ENCODE peak calls at places on chromosomes 4 and X, in eight cellular contexts. F, E, W, C, R, I, J and Q are unnamed samples.

GRCh38 chrX:103776586-103776985 is at the start of gene PLP1:
- DNase-seq in F (no peak), E (no peak), W (no peak), C (no peak), R (no peak), I (no peak), J (no peak), Q (no peak)

GRCh38 chr4:84887824-84888223 is 78.7 kb downstream of the WDFY3 start:
- DNase-seq in F (peak; percentile 72), E (no peak), W (no peak), C (peak; percentile 37), R (no peak), I (no peak), J (no peak), Q (no peak)

GRCh38 chr4:76342191-76342590 is 35.7 kb downstream of the STBD1 start:
- DNase-seq in F (peak; percentile 71), E (no peak), W (no peak), C (no peak), R (no peak), I (no peak), J (no peak), Q (no peak)

GRCh38 chrX:13009256-13009655 is 34.3 kb downstream of the TMSB4X start:
- DNase-seq in F (peak; percentile 45), E (no peak), W (no peak), C (peak; percentile 68), R (no peak), I (no peak), J (no peak), Q (no peak)

GRCh38 chrX:45900751-45901150 is 644.5 kb downstream of the ZNF674 start:
- DNase-seq in F (peak; percentile 39), E (no peak), W (no peak), C (peak; percentile 70), R (no peak), I (no peak), J (no peak), Q (no peak)

GRCh38 chr4:99201687-99202086 is 17.4 kb downstream of the ADH6 start:
- DNase-seq in F (no peak), E (no peak), W (no peak), C (peak; percentile 68), R (no peak), I (no peak), J (no peak), Q (no peak)

GRCh38 chr4:181820518-181820917 is 422.7 kb upstream of the TENM3 start:
- DNase-seq in F (no peak), E (no peak), W (no peak), C (no peak), R (no peak), I (no peak), J (no peak), Q (no peak)

GRCh38 chrX:50988649-50989048 is 78.1 kb downstream of the BMP15 start:
- DNase-seq in F (peak; percentile 10), E (no peak), W (no peak), C (peak; percentile 22), R (peak; percentile 33), I (no peak), J (no peak), Q (no peak)

GRCh38 chrX:9676738-9677097 is 88.9 kb downstream of the GPR143 start:
- DNase-seq in F (no peak), E (no peak), W (no peak), C (no peak), R (no peak), I (no peak), J (no peak), Q (no peak)

GRCh38 chrX:51026862-51027261 is 116.3 kb downstream of the BMP15 start:
- DNase-seq in F (no peak), E (no peak), W (no peak), C (no peak), R (no peak), I (no peak), J (no peak), Q (no peak)

GRCh38 chrX:10217218-10217617 is 60.4 kb downstream of the CLCN4 start:
- DNase-seq in F (no peak), E (no peak), W (no peak), C (no peak), R (no peak), I (no peak), J (no peak), Q (no peak)

GRCh38 chr4:152640058-152640921 is 39.5 kb downstream of the TMEM154 start:
- DNase-seq in F (no peak), E (peak; percentile 33), W (no peak), C (peak; percentile 19), R (no peak), I (no peak), J (no peak), Q (no peak)

GRCh38 chrX:146241902-146242301 is 424.3 kb downstream of the SLITRK2 start:
- DNase-seq in F (no peak), E (no peak), W (no peak), C (no peak), R (no peak), I (no peak), J (no peak), Q (no peak)

GRCh38 chrX:781216-782211 is 150.9 kb downstream of the SHOX start:
- DNase-seq in F (no peak), E (no peak), W (no peak), C (no peak), R (no peak), I (no peak), J (no peak), Q (no peak)

GRCh38 chr4:7256989-7257810 is 64.9 kb downstream of the SORCS2 start:
- DNase-seq in F (peak; percentile 33), E (no peak), W (no peak), C (peak; percentile 62), R (no peak), I (peak; percentile 62), J (no peak), Q (no peak)

GRCh38 chr4:10108391-10108790 is 8.2 kb downstream of the WDR1 start:
- DNase-seq in F (no peak), E (no peak), W (no peak), C (no peak), R (no peak), I (no peak), J (no peak), Q (no peak)

GRCh38 chr4:84857296-84857695 is 109.2 kb downstream of the WDFY3 start:
- DNase-seq in F (no peak), E (no peak), W (no peak), C (no peak), R (no peak), I (no peak), J (no peak), Q (no peak)

GRCh38 chr4:187251896-187252295 is 528.2 kb upstream of the FAT1 start:
- DNase-seq in F (peak; percentile 40), E (no peak), W (no peak), C (peak; percentile 16), R (no peak), I (no peak), J (no peak), Q (no peak)

GRCh38 chrX:155747520-155747919 is 133.6 kb upstream of the VAMP7 start:
- DNase-seq in F (no peak), E (no peak), W (no peak), C (no peak), R (no peak), I (peak; percentile 49), J (no peak), Q (no peak)

GRCh38 chr4:183830438-183830985 is 74.6 kb upstream of the STOX2 start:
- DNase-seq in F (no peak), E (no peak), W (no peak), C (no peak), R (no peak), I (no peak), J (no peak), Q (no peak)